ENCODE peak calls at places on chromosomes 16 and 17, in ten cellular contexts. One of them, this sample, is unnamed.

GRCh38 chr16:88705746-88706287 is 391 bp downstream of the RNF166 start:
- DNase-seq in RWPE1: no peak
- DNase-seq in GM13977: peak
- DNase-seq in astrocyte of the spinal cord: no peak
- DNase-seq in progenitor cell of endocrine pancreas: no peak
- DNase-seq in CD14-positive monocyte: no peak
- DNase-seq in endothelial cell: no peak
- DNase-seq in fibroblast of lung: no peak
- DNase-seq in prostate gland: no peak
- DNase-seq in BE2C: no peak
- DNase-seq in this sample: no peak

GRCh38 chr16:88631920-88632586 is 6.3 kb upstream of the IL17C start:
- DNase-seq in fibroblast of lung: no peak
- DNase-seq in RWPE1: no peak
- DNase-seq in prostate gland: no peak
- DNase-seq in endothelial cell: no peak
- DNase-seq in astrocyte of the spinal cord: no peak
- DNase-seq in CD14-positive monocyte: no peak
- DNase-seq in BE2C: peak
- DNase-seq in GM13977: no peak
- DNase-seq in progenitor cell of endocrine pancreas: no peak
- DNase-seq in this sample: no peak

GRCh38 chr17:40596261-40596919 is 31.1 kb upstream of the CCR7 start:
- DNase-seq in GM13977: no peak
- DNase-seq in RWPE1: no peak
- DNase-seq in astrocyte of the spinal cord: no peak
- DNase-seq in CD14-positive monocyte: no peak
- DNase-seq in BE2C: peak
- DNase-seq in progenitor cell of endocrine pancreas: no peak
- DNase-seq in prostate gland: no peak
- DNase-seq in fibroblast of lung: no peak
- DNase-seq in endothelial cell: no peak
- DNase-seq in this sample: no peak

GRCh38 chr16:66359012-66359411 is 7.5 kb upstream of the CDH5 start:
- DNase-seq in RWPE1: peak
- DNase-seq in CD14-positive monocyte: no peak
- DNase-seq in astrocyte of the spinal cord: peak
- DNase-seq in prostate gland: no peak
- DNase-seq in endothelial cell: no peak
- DNase-seq in fibroblast of lung: peak
- DNase-seq in progenitor cell of endocrine pancreas: no peak
- DNase-seq in BE2C: no peak
- DNase-seq in GM13977: no peak
- DNase-seq in this sample: peak

GRCh38 chr16:588639-588888 is 1.3 kb upstream of the RAB40C start:
- DNase-seq in fibroblast of lung: peak
- DNase-seq in RWPE1: no peak
- DNase-seq in progenitor cell of endocrine pancreas: peak
- DNase-seq in GM13977: no peak
- DNase-seq in endothelial cell: peak
- DNase-seq in BE2C: peak
- DNase-seq in CD14-positive monocyte: peak
- DNase-seq in prostate gland: no peak
- DNase-seq in astrocyte of the spinal cord: peak
- DNase-seq in this sample: peak

GRCh38 chr16:9908613-9909012 is 273.6 kb downstream of the GRIN2A start:
- DNase-seq in fibroblast of lung: peak
- DNase-seq in prostate gland: no peak
- DNase-seq in RWPE1: no peak
- DNase-seq in endothelial cell: no peak
- DNase-seq in BE2C: no peak
- DNase-seq in astrocyte of the spinal cord: no peak
- DNase-seq in CD14-positive monocyte: no peak
- DNase-seq in progenitor cell of endocrine pancreas: no peak
- DNase-seq in GM13977: no peak
- DNase-seq in this sample: no peak

GRCh38 chr17:70868134-70868533 is 698.8 kb downstream of the KCNJ2 start:
- DNase-seq in RWPE1: no peak
- DNase-seq in CD14-positive monocyte: no peak
- DNase-seq in astrocyte of the spinal cord: no peak
- DNase-seq in BE2C: no peak
- DNase-seq in endothelial cell: no peak
- DNase-seq in GM13977: no peak
- DNase-seq in fibroblast of lung: no peak
- DNase-seq in progenitor cell of endocrine pancreas: no peak
- DNase-seq in prostate gland: no peak
- DNase-seq in this sample: no peak

GRCh38 chr17:3963214-3964201 is 729 bp downstream of the ATP2A3 start:
- DNase-seq in GM13977: peak
- DNase-seq in astrocyte of the spinal cord: no peak
- DNase-seq in endothelial cell: peak
- DNase-seq in CD14-positive monocyte: peak
- DNase-seq in fibroblast of lung: no peak
- DNase-seq in RWPE1: no peak
- DNase-seq in BE2C: no peak
- DNase-seq in prostate gland: no peak
- DNase-seq in progenitor cell of endocrine pancreas: no peak
- DNase-seq in this sample: no peak

GRCh38 chr17:31517524-31517923 is 126.0 kb downstream of the RAB11FIP4 start:
- DNase-seq in GM13977: no peak
- DNase-seq in endothelial cell: peak
- DNase-seq in astrocyte of the spinal cord: no peak
- DNase-seq in progenitor cell of endocrine pancreas: no peak
- DNase-seq in BE2C: peak
- DNase-seq in fibroblast of lung: no peak
- DNase-seq in CD14-positive monocyte: no peak
- DNase-seq in RWPE1: peak
- DNase-seq in prostate gland: no peak
- DNase-seq in this sample: no peak

GRCh38 chr16:65933703-65934102 is 432.8 kb upstream of the CDH5 start:
- DNase-seq in CD14-positive monocyte: no peak
- DNase-seq in BE2C: no peak
- DNase-seq in RWPE1: no peak
- DNase-seq in prostate gland: no peak
- DNase-seq in fibroblast of lung: no peak
- DNase-seq in GM13977: no peak
- DNase-seq in astrocyte of the spinal cord: no peak
- DNase-seq in progenitor cell of endocrine pancreas: no peak
- DNase-seq in endothelial cell: no peak
- DNase-seq in this sample: no peak

GRCh38 chr17:3911271-3912053 is 4.8 kb downstream of the P2RX1 start:
- DNase-seq in fibroblast of lung: no peak
- DNase-seq in BE2C: no peak
- DNase-seq in prostate gland: no peak
- DNase-seq in progenitor cell of endocrine pancreas: no peak
- DNase-seq in RWPE1: no peak
- DNase-seq in endothelial cell: no peak
- DNase-seq in GM13977: peak
- DNase-seq in astrocyte of the spinal cord: no peak
- DNase-seq in CD14-positive monocyte: peak
- DNase-seq in this sample: no peak

GRCh38 chr17:3683054-3683511 is 12.9 kb downstream of the P2RX5 start:
- DNase-seq in progenitor cell of endocrine pancreas: no peak
- DNase-seq in fibroblast of lung: no peak
- DNase-seq in endothelial cell: peak
- DNase-seq in RWPE1: peak
- DNase-seq in BE2C: peak
- DNase-seq in GM13977: peak
- DNase-seq in astrocyte of the spinal cord: no peak
- DNase-seq in CD14-positive monocyte: no peak
- DNase-seq in prostate gland: no peak
- DNase-seq in this sample: peak

GRCh38 chr16:14640538-14640937 is 7.8 kb downstream of the BFAR start:
- DNase-seq in astrocyte of the spinal cord: no peak
- DNase-seq in CD14-positive monocyte: no peak
- DNase-seq in GM13977: no peak
- DNase-seq in progenitor cell of endocrine pancreas: no peak
- DNase-seq in RWPE1: no peak
- DNase-seq in prostate gland: no peak
- DNase-seq in endothelial cell: no peak
- DNase-seq in BE2C: no peak
- DNase-seq in fibroblast of lung: no peak
- DNase-seq in this sample: peak

GRCh38 chr16:85609539-85609938 is 3.6 kb upstream of the GSE1 start:
- DNase-seq in CD14-positive monocyte: no peak
- DNase-seq in BE2C: no peak
- DNase-seq in prostate gland: no peak
- DNase-seq in GM13977: no peak
- DNase-seq in fibroblast of lung: no peak
- DNase-seq in progenitor cell of endocrine pancreas: no peak
- DNase-seq in endothelial cell: no peak
- DNase-seq in astrocyte of the spinal cord: no peak
- DNase-seq in RWPE1: no peak
- DNase-seq in this sample: no peak

GRCh38 chr17:41793749-41794602 is 7.5 kb upstream of the JUP start:
- DNase-seq in endothelial cell: no peak
- DNase-seq in prostate gland: no peak
- DNase-seq in RWPE1: no peak
- DNase-seq in CD14-positive monocyte: no peak
- DNase-seq in GM13977: no peak
- DNase-seq in fibroblast of lung: no peak
- DNase-seq in BE2C: no peak
- DNase-seq in astrocyte of the spinal cord: no peak
- DNase-seq in progenitor cell of endocrine pancreas: no peak
- DNase-seq in this sample: no peak

DNA sequence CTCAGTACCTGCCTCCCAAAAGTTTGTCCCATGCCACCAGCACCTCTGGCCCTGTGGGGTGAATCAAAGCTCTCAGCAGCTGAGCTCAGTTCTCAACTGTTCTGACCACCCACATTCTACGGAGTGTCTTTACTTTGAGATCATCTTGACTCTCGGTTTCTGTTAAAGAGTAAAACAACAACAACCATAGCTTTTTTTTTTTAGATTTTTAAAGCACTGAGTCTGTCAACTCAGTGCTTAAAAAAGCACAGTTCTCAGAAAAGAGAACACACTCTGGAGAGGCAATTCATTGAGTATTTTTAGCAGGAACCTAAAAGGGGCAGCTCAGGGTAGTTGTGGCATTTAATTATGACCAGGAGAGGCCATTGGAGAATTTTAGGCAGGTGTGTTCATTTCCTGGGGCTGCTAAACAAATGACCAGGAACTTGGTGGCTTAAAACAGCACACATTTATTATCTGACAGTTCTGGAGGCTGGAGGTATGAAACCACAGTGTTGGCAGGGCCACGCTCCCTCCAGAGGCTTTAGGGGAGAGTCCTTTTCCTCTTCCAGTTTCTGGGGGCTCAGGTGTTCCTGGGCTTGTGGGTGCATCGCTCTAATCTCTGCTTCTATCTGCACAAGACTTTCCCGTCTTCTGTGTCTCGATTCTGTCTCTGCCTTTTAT is 6.7 kb upstream of the WFIKKN2 start:
- DNase-seq in BE2C: no peak
- DNase-seq in GM13977: peak
- DNase-seq in CD14-positive monocyte: no peak
- DNase-seq in endothelial cell: no peak
- DNase-seq in prostate gland: no peak
- DNase-seq in fibroblast of lung: no peak
- DNase-seq in RWPE1: no peak
- DNase-seq in progenitor cell of endocrine pancreas: no peak
- DNase-seq in astrocyte of the spinal cord: no peak
- DNase-seq in this sample: no peak
- TF ChIP-seq CTCF in BE2C: no peak
- TF ChIP-seq CTCF in GM13977: no peak
- TF ChIP-seq CTCF in CD14-positive monocyte: no peak
- TF ChIP-seq CTCF in endothelial cell: no peak
- TF ChIP-seq CTCF in prostate gland: no peak
- TF ChIP-seq CTCF in fibroblast of lung: no peak
- TF ChIP-seq CTCF in RWPE1: no peak
- TF ChIP-seq CTCF in progenitor cell of endocrine pancreas: no peak
- TF ChIP-seq CTCF in astrocyte of the spinal cord: no peak
- TF ChIP-seq CTCF in this sample: no peak

DNA sequence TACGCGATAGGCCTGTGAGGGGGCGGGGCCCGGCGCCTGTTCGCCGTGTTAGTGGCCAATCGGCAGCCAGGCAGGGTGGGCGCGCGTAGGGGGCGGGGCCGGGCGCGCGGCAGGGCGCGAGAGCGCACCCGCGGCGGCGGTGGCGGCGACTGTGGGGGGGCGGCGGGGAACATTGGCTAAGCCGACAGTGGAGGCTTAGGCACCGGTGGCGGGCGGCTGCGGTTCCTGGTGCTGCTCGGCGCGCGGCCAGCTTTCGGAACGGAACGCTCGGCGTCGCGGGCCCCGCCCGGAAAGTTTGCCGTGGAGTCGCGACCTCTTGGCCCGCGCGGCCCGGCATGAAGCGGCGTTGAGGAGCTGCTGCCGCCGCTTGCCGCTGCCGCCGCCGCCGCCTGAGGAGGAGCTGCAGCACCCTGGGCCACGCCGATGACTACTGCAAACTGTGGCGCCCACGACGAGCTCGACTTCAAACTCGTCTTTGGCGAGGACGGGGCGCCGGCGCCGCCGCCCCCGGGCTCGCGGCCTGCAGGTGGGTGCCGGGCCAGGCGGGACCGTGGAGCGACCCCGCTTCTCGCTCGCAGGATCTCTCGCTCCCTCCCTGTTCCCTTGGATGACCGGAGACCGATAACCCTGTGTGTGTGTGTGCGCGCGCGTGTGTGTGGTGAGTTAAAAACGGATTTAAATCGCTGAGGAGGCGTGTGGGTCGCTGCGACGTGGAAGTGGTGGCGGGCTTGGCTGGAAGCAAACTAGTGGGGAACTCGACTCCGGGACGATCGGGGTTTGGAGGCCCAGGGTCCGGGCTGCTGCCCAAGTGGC is at the start of gene NFATC3:
- DNase-seq in GM13977: peak
- DNase-seq in endothelial cell: peak
- DNase-seq in RWPE1: no peak
- DNase-seq in progenitor cell of endocrine pancreas: peak
- DNase-seq in prostate gland: peak
- DNase-seq in fibroblast of lung: peak
- DNase-seq in astrocyte of the spinal cord: peak
- DNase-seq in BE2C: peak
- DNase-seq in CD14-positive monocyte: peak
- DNase-seq in this sample: peak
- TF ChIP-seq CTCF in GM13977: no peak
- TF ChIP-seq CTCF in endothelial cell: no peak
- TF ChIP-seq CTCF in RWPE1: no peak
- TF ChIP-seq CTCF in progenitor cell of endocrine pancreas: peak
- TF ChIP-seq CTCF in prostate gland: no peak
- TF ChIP-seq CTCF in fibroblast of lung: no peak
- TF ChIP-seq CTCF in astrocyte of the spinal cord: no peak
- TF ChIP-seq CTCF in BE2C: no peak
- TF ChIP-seq CTCF in CD14-positive monocyte: no peak
- TF ChIP-seq CTCF in this sample: no peak

GRCh38 chr17:76279742-76280287 is 14.7 kb downstream of the UBALD2 start:
- DNase-seq in CD14-positive monocyte: no peak
- DNase-seq in RWPE1: no peak
- DNase-seq in BE2C: no peak
- DNase-seq in endothelial cell: no peak
- DNase-seq in fibroblast of lung: no peak
- DNase-seq in progenitor cell of endocrine pancreas: no peak
- DNase-seq in prostate gland: no peak
- DNase-seq in GM13977: no peak
- DNase-seq in astrocyte of the spinal cord: no peak
- DNase-seq in this sample: no peak
- TF ChIP-seq CTCF in CD14-positive monocyte: peak
- TF ChIP-seq CTCF in RWPE1: peak
- TF ChIP-seq CTCF in BE2C: no peak
- TF ChIP-seq CTCF in endothelial cell: peak
- TF ChIP-seq CTCF in fibroblast of lung: no peak
- TF ChIP-seq CTCF in progenitor cell of endocrine pancreas: no peak
- TF ChIP-seq CTCF in prostate gland: no peak
- TF ChIP-seq CTCF in GM13977: no peak
- TF ChIP-seq CTCF in astrocyte of the spinal cord: no peak
- TF ChIP-seq CTCF in this sample: no peak

GRCh38 chr16:12651765-12652531 is 151.7 kb downstream of the CPPED1 start:
- DNase-seq in fibroblast of lung: no peak
- DNase-seq in prostate gland: no peak
- DNase-seq in astrocyte of the spinal cord: no peak
- DNase-seq in RWPE1: no peak
- DNase-seq in endothelial cell: no peak
- DNase-seq in progenitor cell of endocrine pancreas: no peak
- DNase-seq in GM13977: no peak
- DNase-seq in BE2C: no peak
- DNase-seq in CD14-positive monocyte: no peak
- DNase-seq in this sample: no peak
- TF ChIP-seq CTCF in fibroblast of lung: no peak
- TF ChIP-seq CTCF in prostate gland: no peak
- TF ChIP-seq CTCF in astrocyte of the spinal cord: no peak
- TF ChIP-seq CTCF in RWPE1: no peak
- TF ChIP-seq CTCF in endothelial cell: no peak
- TF ChIP-seq CTCF in progenitor cell of endocrine pancreas: no peak
- TF ChIP-seq CTCF in GM13977: no peak
- TF ChIP-seq CTCF in BE2C: no peak
- TF ChIP-seq CTCF in CD14-positive monocyte: no peak
- TF ChIP-seq CTCF in this sample: no peak